ENCODE peak calls at places on chromosome 10, in nine cellular contexts. G is adipocyte; F is GM12892; J is GM18507; E is Kasumi-1; P is activated naive CD8-positive, alpha-beta T cell treated with anti-CD3 and anti-CD28 coated beads, Interleukin-2, amount 50 U/mL, for 24 hours; O is effector memory CD8-positive, alpha-beta T cell; I is HuH-7; D is HCEC 1CT. T is an unnamed sample.

GRCh38 chr10:116704926-116705325 is 37.4 kb downstream of the HSPA12A start:
- DNase-seq in G (no peak), F (no peak), J (no peak), E (no peak), P (no peak), O (no peak), I (no peak), D (no peak), T (no peak)

GRCh38 chr10:104350146-104350635 is 3.4 kb upstream of the CFAP58 start:
- DNase-seq in G (peak; percentile 88), F (no peak), J (no peak), E (peak; percentile 91), P (no peak), O (no peak), I (no peak), D (peak; percentile 79), T (peak; percentile 82)

GRCh38 chr10:47062801-47063200 is 151.6 kb downstream of the PTPN20 start:
- DNase-seq in G (peak; percentile 48), F (no peak), J (no peak), E (peak; percentile 10), P (no peak), O (no peak), I (no peak), D (no peak), T (peak; percentile 13)

GRCh38 chr10:113228570-113228969 is 278.5 kb downstream of the TCF7L2 start:
- DNase-seq in G (peak; percentile 80), F (no peak), J (no peak), E (no peak), P (no peak), O (no peak), I (no peak), D (peak; percentile 30), T (peak; percentile 53)

GRCh38 chr10:112915590-112916572 is 34.2 kb upstream of the TCF7L2 start:
- DNase-seq in G (peak; percentile 29), F (no peak), J (no peak), E (no peak), P (no peak), O (no peak), I (peak; percentile 48), D (peak; percentile 29), T (peak; percentile 71)

GRCh38 chr10:16509996-16510395 is 11.7 kb downstream of the C1QL3 start:
- DNase-seq in G (peak; percentile 20), F (no peak), J (no peak), E (no peak), P (no peak), O (no peak), I (no peak), D (peak; percentile 6), T (peak; percentile 41)

GRCh38 chr10:44042926-44043602 is 341.8 kb downstream of the CXCL12 start:
- DNase-seq in G (no peak), F (no peak), J (no peak), E (no peak), P (no peak), O (no peak), I (no peak), D (no peak), T (no peak)

GRCh38 chr10:107487284-107487683 is 322.8 kb upstream of the SORCS1 start:
- DNase-seq in G (no peak), F (no peak), J (no peak), E (no peak), P (no peak), O (no peak), I (no peak), D (peak; percentile 58), T (peak; percentile 70)

GRCh38 chr10:85430991-85431390 is 935.6 kb downstream of the GRID1 start:
- DNase-seq in G (no peak), F (no peak), J (no peak), E (no peak), P (no peak), O (no peak), I (no peak), D (no peak), T (no peak)